ENCODE peak calls at places on chromosomes 7 and 10, in six cellular contexts. K is breast epithelium, N is GM12891, L is stomach, Z is spleen, V is sigmoid colon. J is an unnamed sample.

GRCh38 chr10:111983970-111984525 is 199.5 kb downstream of the GPAM start:
- DNase-seq in K (no peak), N (no peak), L (no peak), Z (no peak), V (no peak), J (no peak)

GRCh38 chr10:111612273-111612672 is 535.4 kb downstream of the ADRA2A start:
- DNase-seq in K (no peak), N (no peak), L (no peak), Z (no peak), V (no peak), J (no peak)

GRCh38 chr7:107874605-107875446 is 16.2 kb upstream of the DLD start:
- DNase-seq in K (no peak), N (no peak), L (peak), Z (no peak), V (peak), J (no peak)

GRCh38 chr7:490461-491291 is 29.0 kb downstream of the PDGFA start:
- DNase-seq in K (peak), N (no peak), L (no peak), Z (peak), V (peak), J (no peak)

GRCh38 chr10:33132626-33133025 is 174.6 kb upstream of the ITGB1 start:
- DNase-seq in K (no peak), N (no peak), L (no peak), Z (no peak), V (no peak), J (no peak)

GRCh38 chr10:48199580-48200377 is 74.7 kb downstream of the FRMPD2 start:
- DNase-seq in K (no peak), N (no peak), L (no peak), Z (no peak), V (no peak), J (no peak)

GRCh38 chr10:29535012-29535777 is 99.6 kb downstream of the SVIL start:
- DNase-seq in K (no peak), N (no peak), L (peak), Z (no peak), V (peak), J (no peak)

GRCh38 chr10:14562615-14563214 is 212.0 kb downstream of the FAM107B start:
- DNase-seq in K (no peak), N (no peak), L (no peak), Z (no peak), V (no peak), J (no peak)

GRCh38 chr10:89699581-89700064 is 1.8 kb upstream of the KIF20B start:
- DNase-seq in K (no peak), N (no peak), L (no peak), Z (no peak), V (no peak), J (no peak)

GRCh38 chr10:119191881-119192280 is 13.3 kb upstream of the PRDX3 start:
- DNase-seq in K (no peak), N (no peak), L (no peak), Z (no peak), V (peak), J (no peak)

GRCh38 chr7:121500659-121501058 is 104.6 kb upstream of the FAM3C start:
- DNase-seq in K (no peak), N (no peak), L (no peak), Z (no peak), V (no peak), J (no peak)

GRCh38 chr10:25753776-25754175 is 180.3 kb upstream of the MYO3A start:
- DNase-seq in K (no peak), N (no peak), L (no peak), Z (no peak), V (no peak), J (no peak)

GRCh38 chr10:99779335-99779734 is 3.1 kb upstream of the ABCC2 start:
- DNase-seq in K (no peak), N (no peak), L (no peak), Z (no peak), V (no peak), J (no peak)

GRCh38 chr7:143892527-143893300 is 9.3 kb downstream of the TCAF1 start:
- DNase-seq in K (no peak), N (no peak), L (no peak), Z (no peak), V (no peak), J (no peak)

GRCh38 chr10:72611783-72612182 is 14.1 kb downstream of the MICU1 start:
- DNase-seq in K (no peak), N (no peak), L (no peak), Z (no peak), V (no peak), J (no peak)

GRCh38 chr7:68107968-68108367 is 1111.3 kb downstream of the TYW1 start:
- DNase-seq in K (no peak), N (no peak), L (no peak), Z (no peak), V (no peak), J (no peak)

GRCh38 chr10:75111367-75111905 is at the start of gene SAMD8:
- DNase-seq in K (peak), N (peak), L (peak), Z (peak), V (peak), J (peak)
- TF ChIP-seq POLR2A in K (peak), N (no peak), L (no peak), Z (peak), V (peak), J (peak)

GRCh38 chr7:132155715-132156114 is 420.6 kb downstream of the PLXNA4 start:
- DNase-seq in K (no peak), N (no peak), L (no peak), Z (no peak), V (no peak), J (no peak)

GRCh38 chr7:132154248-132154647 is 422.0 kb downstream of the PLXNA4 start:
- DNase-seq in K (no peak), N (no peak), L (no peak), Z (no peak), V (no peak), J (no peak)

GRCh38 chr7:132152490-132152889 is 423.8 kb downstream of the PLXNA4 start:
- DNase-seq in K (no peak), N (no peak), L (no peak), Z (no peak), V (no peak), J (no peak)

GRCh38 chr7:132158166-132158565 is 418.1 kb downstream of the PLXNA4 start:
- DNase-seq in K (no peak), N (no peak), L (no peak), Z (no peak), V (no peak), J (no peak)

DNA sequence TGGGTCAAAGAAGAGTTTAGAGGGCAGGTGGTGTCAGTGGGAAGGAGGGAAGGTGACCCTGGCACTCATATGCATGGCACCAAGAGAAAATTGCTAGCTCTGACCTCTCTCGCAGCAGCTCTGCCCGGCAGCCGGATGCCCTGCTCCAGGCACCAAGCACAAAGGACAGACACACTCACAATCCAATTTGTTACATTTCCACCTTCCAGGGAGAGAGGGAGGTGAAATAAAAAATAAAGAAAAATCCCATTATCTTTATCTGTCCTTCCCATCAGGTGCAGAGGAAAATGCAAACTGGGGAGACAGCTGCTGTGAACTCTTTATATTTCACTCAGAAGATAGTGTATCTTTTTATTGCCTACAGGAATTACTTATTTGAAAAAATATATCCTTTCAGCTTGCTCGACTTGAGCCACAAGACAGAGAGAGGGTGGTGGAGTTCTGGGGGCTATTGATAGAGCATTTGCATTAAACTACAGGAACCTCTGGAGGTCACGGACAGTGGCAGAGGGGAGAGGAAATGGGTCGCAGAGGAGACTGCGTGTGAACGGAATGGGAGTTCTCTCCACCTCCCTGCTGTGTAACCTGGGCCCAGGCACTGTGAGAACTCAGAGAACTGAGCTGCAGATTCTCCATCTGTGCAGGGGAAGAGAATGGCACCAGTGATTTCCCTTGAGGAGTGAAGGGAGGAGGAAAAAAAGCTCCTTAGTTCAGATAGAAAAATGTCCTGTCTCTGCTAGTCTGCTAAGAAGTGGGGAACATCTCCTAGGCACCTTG is 421.4 kb downstream of the PLXNA4 start:
- DNase-seq in K (no peak), N (no peak), L (no peak), Z (no peak), V (no peak), J (no peak)
- TF ChIP-seq POLR2AphosphoS5 in K (no peak), N (no peak), L (no peak), Z (no peak), V (no peak), J (no peak)

GRCh38 chr7:129561677-129562424 is 49.7 kb upstream of the NRF1 start:
- DNase-seq in K (no peak), N (no peak), L (no peak), Z (no peak), V (no peak), J (no peak)
- TF ChIP-seq POLR2A in K (no peak), N (no peak), L (no peak), Z (no peak), V (no peak), J (no peak)

GRCh38 chr10:11242443-11243386 is 225.0 kb downstream of the CELF2 start:
- DNase-seq in K (no peak), N (no peak), L (peak), Z (peak), V (no peak), J (no peak)
- TF ChIP-seq POLR2AphosphoS5 in K (no peak), N (peak), L (peak), Z (peak), V (no peak), J (peak)